ENCODE peak calls at places on chromosomes 7 and 10, in five cellular contexts. J is heart right ventricle, Y is natural killer cell, X is transverse colon, H is RWPE1. T is an unnamed sample.

GRCh38 chr7:43220250-43220649 is 107.8 kb downstream of the HECW1 start:
- DNase-seq in J (no peak), Y (no peak), X (no peak), H (no peak), T (no peak)

GRCh38 chr7:36605662-36606441 is 118.4 kb downstream of the AOAH start:
- DNase-seq in J (no peak), Y (no peak), X (no peak), H (no peak), T (no peak)

GRCh38 chr7:128259131-128260056 is 18.3 kb downstream of the LEP start:
- DNase-seq in J (no peak), Y (no peak), X (peak), H (peak), T (no peak)

GRCh38 chr10:8911032-8911431 is 856.5 kb downstream of the GATA3 start:
- DNase-seq in J (no peak), Y (no peak), X (no peak), H (no peak), T (no peak)

GRCh38 chr7:159088016-159088865 is 56.4 kb downstream of the VIPR2 start:
- DNase-seq in J (no peak), Y (peak), X (peak), H (no peak), T (no peak)

GRCh38 chr10:42934351-42934811 is 142.5 kb upstream of the RET start:
- DNase-seq in J (no peak), Y (no peak), X (no peak), H (no peak), T (no peak)

GRCh38 chr10:8803992-8804391 is 749.5 kb downstream of the GATA3 start:
- DNase-seq in J (no peak), Y (no peak), X (no peak), H (no peak), T (no peak)

GRCh38 chr7:85316489-85316888 is 129.6 kb upstream of the SEMA3D start:
- DNase-seq in J (no peak), Y (no peak), X (no peak), H (no peak), T (no peak)

GRCh38 chr10:132749428-132749780 is 36.5 kb downstream of the NKX6-2 start:
- DNase-seq in J (no peak), Y (no peak), X (no peak), H (no peak), T (no peak)

GRCh38 chr7:32275216-32275979 is 205.2 kb upstream of the PDE1C start:
- DNase-seq in J (no peak), Y (no peak), X (no peak), H (no peak), T (no peak)

GRCh38 chr10:75000748-75001321 is 110.6 kb upstream of the SAMD8 start:
- DNase-seq in J (no peak), Y (no peak), X (no peak), H (no peak), T (no peak)

GRCh38 chr7:2525931-2526630 is 6.5 kb downstream of the LFNG start:
- DNase-seq in J (peak), Y (no peak), X (no peak), H (no peak), T (no peak)

GRCh38 chr7:31102973-31103850 is 51.1 kb downstream of the ADCYAP1R1 start:
- DNase-seq in J (no peak), Y (no peak), X (no peak), H (no peak), T (no peak)

GRCh38 chr7:149184274-149184673 is 11.1 kb upstream of the ZNF282 start:
- DNase-seq in J (no peak), Y (no peak), X (no peak), H (no peak), T (no peak)

GRCh38 chr7:140222797-140223196 is 46.0 kb upstream of the KDM7A start:
- DNase-seq in J (no peak), Y (no peak), X (no peak), H (no peak), T (no peak)

GRCh38 chr7:44583145-44583544 is 1.1 kb upstream of the TMED4 start:
- DNase-seq in J (no peak), Y (no peak), X (no peak), H (no peak), T (no peak)

GRCh38 chr7:105773030-105773460 is 103.4 kb downstream of the ATXN7L1 start:
- DNase-seq in J (no peak), Y (no peak), X (no peak), H (no peak), T (no peak)

GRCh38 chr10:13990392-13990805 is 340.3 kb downstream of the FRMD4A start:
- DNase-seq in J (peak), Y (no peak), X (no peak), H (no peak), T (no peak)

GRCh38 chr7:50564630-50565558 is at the start of gene DDC:
- DNase-seq in J (no peak), Y (no peak), X (peak), H (no peak), T (no peak)

GRCh38 chr10:42954776-42955492 is 121.9 kb upstream of the RET start:
- DNase-seq in J (no peak), Y (no peak), X (no peak), H (no peak), T (no peak)

GRCh38 chr7:47724335-47724982 is 142.5 kb upstream of the TNS3 start:
- DNase-seq in J (no peak), Y (no peak), X (no peak), H (peak), T (no peak)

GRCh38 chr7:140425718-140426117 is 21.9 kb downstream of the RAB19 start:
- DNase-seq in J (no peak), Y (no peak), X (no peak), H (no peak), T (no peak)

GRCh38 chr7:99141756-99142726 is 1.9 kb downstream of the SMURF1 start:
- DNase-seq in J (peak), Y (peak), X (peak), H (peak), T (no peak)

GRCh38 chr7:82700739-82701138 is 257.2 kb upstream of the CACNA2D1 start:
- DNase-seq in J (no peak), Y (no peak), X (peak), H (no peak), T (no peak)

GRCh38 chr7:73452999-73453635 is 19.5 kb downstream of the FZD9 start:
- DNase-seq in J (no peak), Y (no peak), X (no peak), H (no peak), T (no peak)

GRCh38 chr7:69067397-69067796 is 530.9 kb upstream of the AUTS2 start:
- DNase-seq in J (no peak), Y (no peak), X (no peak), H (no peak), T (no peak)

GRCh38 chr10:104589431-104589830 is 51.7 kb upstream of the SORCS3 start:
- DNase-seq in J (no peak), Y (no peak), X (no peak), H (no peak), T (no peak)

GRCh38 chr10:72254891-72255568 is 18.7 kb upstream of the DDIT4 start:
- DNase-seq in J (peak), Y (peak), X (peak), H (peak), T (no peak)

GRCh38 chr7:28865494-28866257 is 92.5 kb downstream of the TRIL start:
- DNase-seq in J (no peak), Y (no peak), X (no peak), H (no peak), T (no peak)

DNA sequence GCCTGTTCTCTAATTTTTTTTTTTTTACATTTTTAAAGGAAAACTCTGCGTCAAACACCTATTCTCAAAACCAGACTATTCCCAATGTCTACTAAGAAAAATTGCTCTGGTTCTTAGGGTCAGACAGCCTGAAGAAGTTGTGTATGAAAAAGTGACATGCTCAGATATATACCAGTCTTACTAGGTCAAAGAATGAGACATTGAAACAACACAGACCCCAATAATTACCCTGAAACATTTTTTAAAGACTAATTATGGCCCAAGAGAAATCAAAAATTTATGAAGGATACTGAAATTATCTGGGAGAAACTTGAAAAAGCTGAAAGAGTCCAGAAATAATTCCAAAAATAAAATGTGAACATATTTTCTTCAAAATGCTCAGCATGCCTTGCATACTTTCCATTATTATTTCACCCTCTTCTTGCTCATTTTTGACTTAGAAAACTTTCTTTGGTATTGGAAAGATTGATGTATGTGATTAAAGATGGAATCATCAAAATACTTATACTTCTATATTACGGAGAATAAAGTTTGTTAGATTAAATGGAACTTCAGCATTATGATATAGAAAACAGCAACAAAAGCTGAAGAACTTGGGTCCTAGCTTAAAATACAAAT is 198.9 kb upstream of the CCDC6 start:
- DNase-seq in J (no peak), Y (no peak), X (no peak), H (no peak), T (no peak)
- TF ChIP-seq CTCF in J (no peak), Y (no peak), X (no peak), H (no peak), T (no peak)

DNA sequence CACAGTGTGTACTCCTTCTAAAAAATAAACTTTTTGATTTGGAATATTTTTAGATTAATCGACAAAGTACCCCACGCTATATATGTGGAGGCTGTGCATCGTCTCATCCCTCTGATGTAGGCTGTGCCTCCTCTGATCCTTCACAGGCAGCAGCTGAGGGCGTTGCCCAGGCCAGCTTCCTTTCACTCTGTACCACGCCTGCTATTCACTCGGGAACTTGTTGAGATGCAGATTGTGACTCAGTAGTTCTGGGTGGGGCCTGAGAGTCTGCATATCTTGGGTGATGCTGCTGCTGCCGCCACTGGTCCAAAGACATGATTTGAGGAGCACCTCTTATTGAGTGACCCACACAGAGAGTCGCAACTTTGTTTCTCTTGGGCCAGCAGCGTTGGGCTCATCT is 7.9 kb upstream of the C10orf120 start:
- DNase-seq in J (no peak), Y (no peak), X (no peak), H (no peak), T (no peak)
- TF ChIP-seq CTCF in J (no peak), Y (no peak), X (no peak), H (no peak), T (no peak)

GRCh38 chr10:34641913-34642558 is 173.1 kb downstream of the PARD3 start:
- DNase-seq in J (no peak), Y (no peak), X (no peak), H (no peak), T (no peak)
- TF ChIP-seq CTCF in J (no peak), Y (no peak), X (no peak), H (no peak), T (no peak)

GRCh38 chr10:1229116-1229515 is 172.9 kb downstream of the WDR37 start:
- DNase-seq in J (no peak), Y (no peak), X (no peak), H (no peak), T (no peak)

GRCh38 chr10:1228463-1228975 is 172.3 kb downstream of the WDR37 start:
- DNase-seq in J (no peak), Y (no peak), X (no peak), H (no peak), T (no peak)

GRCh38 chr10:1230138-1230537 is 174.0 kb downstream of the WDR37 start:
- DNase-seq in J (no peak), Y (no peak), X (no peak), H (no peak), T (no peak)

GRCh38 chr10:1229574-1229973 is 173.4 kb downstream of the WDR37 start:
- DNase-seq in J (no peak), Y (no peak), X (no peak), H (no peak), T (no peak)

DNA sequence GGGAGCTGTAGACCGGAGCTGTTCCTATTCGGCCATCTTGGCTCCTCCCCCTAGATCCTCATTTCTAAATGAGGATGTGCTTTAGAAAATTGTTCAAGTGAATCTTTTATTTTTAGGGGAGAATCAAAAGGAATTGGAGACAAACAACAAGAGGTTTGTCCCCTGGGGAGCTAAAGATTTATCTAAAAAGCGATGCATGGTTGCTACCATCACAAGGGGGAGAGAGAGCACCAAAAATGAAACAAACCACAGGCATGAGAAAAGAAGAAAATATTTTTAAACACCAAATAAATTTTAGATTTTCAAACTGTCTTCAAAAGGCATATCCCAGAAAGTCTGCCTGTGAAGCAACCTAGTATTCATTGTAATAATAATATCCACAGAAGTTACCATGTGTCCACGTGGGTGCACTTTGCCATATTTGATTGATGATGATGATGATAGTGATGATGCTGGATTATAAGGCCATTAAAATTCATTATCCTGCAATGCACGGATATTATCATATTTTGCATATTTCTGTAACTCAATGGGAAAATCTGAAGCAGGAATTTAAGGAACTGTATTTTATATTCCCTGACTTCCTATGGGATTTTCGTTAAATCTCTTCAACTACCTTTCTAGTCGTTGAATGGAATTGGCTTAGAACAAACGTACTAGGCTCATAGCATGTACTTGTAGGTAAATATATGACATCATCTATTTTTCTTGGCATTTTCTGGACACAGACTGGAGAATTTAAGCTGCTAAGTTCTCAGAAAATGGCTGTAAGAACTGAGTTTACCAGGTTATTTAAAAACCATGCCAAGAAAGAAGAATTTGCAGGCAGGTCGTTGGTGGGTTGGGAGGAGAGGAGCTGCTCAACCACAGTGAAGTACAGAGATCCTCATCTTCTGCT is 171.6 kb downstream of the WDR37 start:
- DNase-seq in J (no peak), Y (no peak), X (no peak), H (no peak), T (no peak)
- TF ChIP-seq CTCF in J (no peak), Y (no peak), X (no peak), H (no peak), T (no peak)

DNA sequence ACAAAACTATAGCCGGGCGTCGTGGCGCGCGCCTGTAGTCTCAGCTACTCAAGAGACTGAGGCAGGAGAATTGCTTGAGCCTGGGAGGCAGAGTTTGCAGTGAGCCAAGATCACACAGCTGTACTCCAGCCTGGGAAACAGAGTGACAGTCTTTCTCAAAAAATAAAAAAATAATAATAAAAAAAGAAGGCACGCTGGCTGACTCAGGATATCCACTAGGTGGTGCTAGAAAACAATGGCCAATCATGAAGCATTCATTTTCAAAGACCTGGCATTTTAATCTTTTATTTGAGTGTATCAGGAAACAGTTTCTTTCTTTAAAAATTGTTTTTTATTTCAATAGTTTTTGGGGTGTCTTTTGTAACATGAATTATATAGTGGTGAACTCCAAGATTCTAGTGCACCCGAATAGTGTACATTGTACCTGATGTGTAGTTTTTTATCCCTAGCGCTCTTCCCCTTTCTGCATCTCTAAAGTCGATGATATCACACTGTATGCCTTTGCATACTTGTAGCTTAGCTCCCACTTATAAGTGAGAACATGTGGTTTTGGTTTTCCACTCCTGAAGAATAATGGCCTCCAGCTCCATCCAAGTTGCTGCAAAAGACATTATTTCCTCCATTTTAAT is 88.6 kb downstream of the LYZL1 start:
- DNase-seq in J (no peak), Y (no peak), X (no peak), H (peak), T (no peak)
- TF ChIP-seq CTCF in J (peak), Y (peak), X (peak), H (peak), T (peak)

GRCh38 chr7:21500117-21500516 is 42.7 kb upstream of the DNAH11 start:
- DNase-seq in J (no peak), Y (no peak), X (no peak), H (no peak), T (no peak)

GRCh38 chr7:21497072-21497471 is 45.8 kb upstream of the DNAH11 start:
- DNase-seq in J (no peak), Y (no peak), X (no peak), H (no peak), T (no peak)
- TF ChIP-seq CTCF in J (no peak), Y (no peak), X (no peak), H (no peak), T (no peak)

GRCh38 chr10:111347386-111348005 is 270.7 kb downstream of the ADRA2A start:
- DNase-seq in J (no peak), Y (no peak), X (peak), H (no peak), T (no peak)

GRCh38 chr10:111348049-111348448 is 271.2 kb downstream of the ADRA2A start:
- DNase-seq in J (no peak), Y (no peak), X (no peak), H (no peak), T (no peak)

DNA sequence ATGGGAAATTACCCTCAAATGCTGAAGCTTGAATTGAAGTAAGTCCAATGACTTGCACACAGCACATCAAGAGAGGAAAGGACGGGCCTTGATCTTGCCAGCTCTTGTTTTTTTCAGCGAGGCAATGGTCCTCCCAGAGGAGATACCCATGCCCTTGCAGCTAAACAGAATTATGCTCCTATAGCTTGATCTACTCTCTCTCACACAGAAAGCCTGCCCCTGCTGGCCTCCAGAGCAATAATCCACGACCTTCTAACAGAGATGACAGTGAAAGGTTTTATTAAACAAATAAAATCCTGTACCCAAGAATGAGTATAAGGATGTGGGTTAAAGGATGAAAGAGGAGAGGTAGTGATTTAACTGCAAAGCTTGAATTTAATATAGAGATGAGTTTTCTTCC is 268.0 kb downstream of the ADRA2A start:
- DNase-seq in J (no peak), Y (no peak), X (no peak), H (no peak), T (no peak)
- TF ChIP-seq CTCF in J (no peak), Y (no peak), X (no peak), H (peak), T (peak)

GRCh38 chr7:94228223-94228622 is 166.5 kb upstream of the COL1A2 start:
- DNase-seq in J (no peak), Y (no peak), X (no peak), H (no peak), T (no peak)

GRCh38 chr7:94228678-94229077 is 166.0 kb upstream of the COL1A2 start:
- DNase-seq in J (no peak), Y (no peak), X (no peak), H (no peak), T (no peak)

GRCh38 chr7:94222516-94222915 is 172.2 kb upstream of the COL1A2 start:
- DNase-seq in J (no peak), Y (no peak), X (no peak), H (no peak), T (no peak)

GRCh38 chr7:94223375-94224084 is 171.2 kb upstream of the COL1A2 start:
- DNase-seq in J (no peak), Y (no peak), X (no peak), H (peak), T (no peak)
- TF ChIP-seq CTCF in J (peak), Y (no peak), X (no peak), H (no peak), T (peak)

DNA sequence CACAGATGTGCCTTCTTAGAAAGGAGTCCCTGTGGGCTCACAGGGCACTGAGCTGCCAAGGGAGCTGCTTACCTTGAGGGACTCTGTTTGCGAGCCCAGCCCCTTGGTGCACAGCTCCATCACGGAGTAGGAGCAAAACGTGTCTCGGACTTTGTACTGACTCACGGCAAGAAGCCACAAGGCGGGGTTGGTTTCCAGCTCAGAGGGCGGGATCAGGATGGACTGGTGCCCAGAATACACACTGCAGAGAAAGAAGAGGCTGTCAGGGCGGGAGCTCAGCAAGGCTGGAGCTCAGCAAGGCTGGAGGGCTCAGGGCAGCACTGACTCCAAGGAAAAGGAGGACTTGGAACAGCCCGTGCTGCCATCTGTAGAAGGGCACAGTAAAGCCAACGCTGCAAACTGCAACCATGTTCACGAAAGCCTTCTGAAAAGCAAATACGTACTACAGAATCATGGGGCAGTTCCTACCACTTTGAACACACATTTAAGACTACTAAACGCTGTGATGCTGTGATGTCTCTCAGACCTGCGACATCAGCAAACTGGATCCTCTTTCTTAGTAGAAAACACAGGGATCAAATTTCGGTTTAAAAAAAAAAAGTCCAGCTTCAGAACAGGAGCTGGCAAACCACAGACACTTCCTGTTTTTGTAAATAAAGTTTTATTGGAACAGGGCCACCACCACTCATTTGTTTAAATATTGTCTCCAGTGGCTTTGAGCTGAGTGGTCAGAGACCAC is 194.3 kb downstream of the ZMYND11 start:
- DNase-seq in J (peak), Y (no peak), X (peak), H (peak), T (no peak)
- TF ChIP-seq CTCF in J (no peak), Y (no peak), X (peak), H (no peak), T (no peak)